ENCODE peak calls at places on chromosome 11, in nine cellular contexts. N, O, L, S, A, I, Q, R and W are unnamed samples.

GRCh38 chr11:22634897-22635629 is 9.4 kb upstream of the FANCF start:
- DNase-seq in L (no peak), N (no peak), I (no peak), O (no peak), S (no peak), Q (no peak), A (peak; percentile 16), R (no peak), W (no peak)

GRCh38 chr11:74020537-74020936 is 11.7 kb upstream of the UCP3 start:
- DNase-seq in I (no peak), N (no peak), S (no peak), O (no peak), Q (no peak), A (no peak), L (no peak), R (no peak), W (no peak)

GRCh38 chr11:46322759-46323158 is 24.5 kb upstream of the DGKZ start:
- DNase-seq in Q (no peak), L (no peak), S (no peak), I (no peak), R (no peak), A (peak; percentile 61), N (no peak), O (no peak), W (peak; percentile 74)

GRCh38 chr11:10481567-10482349 is 26.7 kb downstream of the AMPD3 start:
- DNase-seq in N (no peak), Q (no peak), S (no peak), O (no peak), I (no peak), R (no peak), A (no peak), L (no peak), W (no peak)

GRCh38 chr11:68479390-68479789 is 18.8 kb downstream of the PPP6R3 start:
- DNase-seq in S (no peak), Q (no peak), L (no peak), O (no peak), I (no peak), A (no peak), R (no peak), N (no peak), W (no peak)

GRCh38 chr11:20367313-20367948 is 3.9 kb downstream of the HTATIP2 start:
- DNase-seq in N (peak; percentile 70), I (no peak), S (no peak), A (peak; percentile 92), L (peak; percentile 71), Q (no peak), O (no peak), R (no peak), W (peak; percentile 75)

GRCh38 chr11:61730222-61730994 is 22.0 kb upstream of the MYRF start:
- DNase-seq in L (peak; percentile 47), A (peak; percentile 12), O (no peak), I (no peak), Q (peak; percentile 72), S (no peak), R (no peak), N (peak; percentile 100), W (peak; percentile 67)

GRCh38 chr11:69383372-69383771 is 89.4 kb downstream of the MYEOV start:
- DNase-seq in Q (peak; percentile 31), L (no peak), A (no peak), O (no peak), I (no peak), R (no peak), N (no peak), S (no peak), W (no peak)

GRCh38 chr11:73322986-73323306 is 14.9 kb downstream of the ARHGEF17 start:
- DNase-seq in N (no peak), R (no peak), S (no peak), Q (no peak), A (peak; percentile 62), O (no peak), I (no peak), L (no peak), W (no peak)

GRCh38 chr11:12506502-12506921 is 129.1 kb downstream of the PARVA start:
- DNase-seq in O (no peak), L (no peak), A (peak; percentile 81), R (no peak), N (no peak), Q (no peak), I (no peak), S (no peak), W (peak; percentile 15)

GRCh38 chr11:17986007-17986710 is 26.7 kb downstream of the SERGEF start:
- DNase-seq in I (no peak), Q (peak; percentile 73), R (no peak), L (no peak), A (peak; percentile 71), S (no peak), N (no peak), O (no peak), W (peak; percentile 40)

GRCh38 chr11:90218606-90219005 is 4.2 kb downstream of the CHORDC1 start:
- DNase-seq in Q (peak; percentile 68), A (no peak), L (no peak), R (no peak), I (no peak), N (no peak), O (no peak), S (peak; percentile 46), W (no peak)

GRCh38 chr11:122113836-122114235 is 2.2 kb downstream of the BLID start:
- DNase-seq in N (no peak), L (no peak), S (no peak), R (no peak), Q (no peak), A (no peak), I (no peak), O (no peak), W (no peak)